ENCODE peak calls at places on chromosomes 6 and 20, in seven cellular contexts. One of them, this sample, is unnamed. For H3K36me3, the result is how much of the 10 kb centered on the place peaks cover.

GRCh38 chr6:110325197-110325596 is 33.0 kb downstream of the METTL24 start:
- DNase-seq in CD8-positive, alpha-beta memory T cell: no peak
- DNase-seq in transverse colon: peak
- DNase-seq in gastrocnemius medialis: no peak
- DNase-seq in thoracic aorta: no peak
- DNase-seq in psoas muscle: no peak
- DNase-seq in hepatocyte: peak
- DNase-seq in this sample: no peak

GRCh38 chr6:36285187-36285612 is 15.3 kb downstream of the PNPLA1 start:
- DNase-seq in CD8-positive, alpha-beta memory T cell: no peak
- DNase-seq in transverse colon: no peak
- DNase-seq in gastrocnemius medialis: no peak
- DNase-seq in thoracic aorta: no peak
- DNase-seq in psoas muscle: no peak
- DNase-seq in hepatocyte: no peak
- DNase-seq in this sample: no peak

GRCh38 chr20:16256981-16257380 is 316.3 kb downstream of the KIF16B start:
- DNase-seq in CD8-positive, alpha-beta memory T cell: no peak
- DNase-seq in transverse colon: no peak
- DNase-seq in gastrocnemius medialis: no peak
- DNase-seq in thoracic aorta: no peak
- DNase-seq in psoas muscle: no peak
- DNase-seq in hepatocyte: no peak
- DNase-seq in this sample: no peak

GRCh38 chr6:71420693-71421328 is 132.2 kb downstream of the OGFRL1 start:
- DNase-seq in CD8-positive, alpha-beta memory T cell: no peak
- DNase-seq in transverse colon: peak
- DNase-seq in gastrocnemius medialis: peak
- DNase-seq in thoracic aorta: peak
- DNase-seq in psoas muscle: peak
- DNase-seq in hepatocyte: peak
- DNase-seq in this sample: peak

GRCh38 chr20:63828124-63828523 is 2.9 kb downstream of the ZBTB46 start:
- DNase-seq in CD8-positive, alpha-beta memory T cell: no peak
- DNase-seq in transverse colon: no peak
- DNase-seq in gastrocnemius medialis: no peak
- DNase-seq in thoracic aorta: no peak
- DNase-seq in psoas muscle: no peak
- DNase-seq in hepatocyte: no peak
- DNase-seq in this sample: no peak

GRCh38 chr6:31180500-31180899 is 10.0 kb upstream of the POU5F1 start:
- DNase-seq in CD8-positive, alpha-beta memory T cell: peak
- DNase-seq in transverse colon: no peak
- DNase-seq in gastrocnemius medialis: peak
- DNase-seq in thoracic aorta: no peak
- DNase-seq in psoas muscle: peak
- DNase-seq in hepatocyte: no peak
- DNase-seq in this sample: peak

GRCh38 chr6:107665386-107665785 is 158.7 kb downstream of the SCML4 start:
- DNase-seq in CD8-positive, alpha-beta memory T cell: no peak
- DNase-seq in transverse colon: no peak
- DNase-seq in gastrocnemius medialis: no peak
- DNase-seq in thoracic aorta: no peak
- DNase-seq in psoas muscle: no peak
- DNase-seq in hepatocyte: no peak
- DNase-seq in this sample: no peak

GRCh38 chr6:94289131-94289530 is 869.8 kb upstream of the EPHA7 start:
- DNase-seq in CD8-positive, alpha-beta memory T cell: no peak
- DNase-seq in transverse colon: no peak
- DNase-seq in gastrocnemius medialis: no peak
- DNase-seq in thoracic aorta: no peak
- DNase-seq in psoas muscle: no peak
- DNase-seq in hepatocyte: no peak
- DNase-seq in this sample: no peak

GRCh38 chr6:97394160-97394748 is 111.2 kb upstream of the MMS22L start:
- DNase-seq in CD8-positive, alpha-beta memory T cell: peak
- DNase-seq in transverse colon: peak
- DNase-seq in gastrocnemius medialis: peak
- DNase-seq in thoracic aorta: no peak
- DNase-seq in psoas muscle: no peak
- DNase-seq in hepatocyte: peak
- DNase-seq in this sample: no peak

GRCh38 chr6:164178933-164179332 is 764.4 kb downstream of the QKI start:
- DNase-seq in CD8-positive, alpha-beta memory T cell: no peak
- DNase-seq in transverse colon: no peak
- DNase-seq in gastrocnemius medialis: no peak
- DNase-seq in thoracic aorta: no peak
- DNase-seq in psoas muscle: no peak
- DNase-seq in hepatocyte: no peak
- DNase-seq in this sample: no peak

GRCh38 chr6:36825996-36826395 is 13.2 kb downstream of the CPNE5 start:
- DNase-seq in CD8-positive, alpha-beta memory T cell: no peak
- DNase-seq in transverse colon: no peak
- DNase-seq in gastrocnemius medialis: no peak
- DNase-seq in thoracic aorta: no peak
- DNase-seq in psoas muscle: no peak
- DNase-seq in hepatocyte: no peak
- DNase-seq in this sample: no peak

GRCh38 chr20:14865169-14865568 is 527.8 kb upstream of the FLRT3 start:
- DNase-seq in CD8-positive, alpha-beta memory T cell: no peak
- DNase-seq in transverse colon: no peak
- DNase-seq in gastrocnemius medialis: no peak
- DNase-seq in thoracic aorta: no peak
- DNase-seq in psoas muscle: no peak
- DNase-seq in hepatocyte: no peak
- DNase-seq in this sample: no peak

GRCh38 chr6:69881322-69882151 is 15.2 kb downstream of the COL19A1 start:
- DNase-seq in CD8-positive, alpha-beta memory T cell: no peak
- DNase-seq in transverse colon: no peak
- DNase-seq in gastrocnemius medialis: no peak
- DNase-seq in thoracic aorta: no peak
- DNase-seq in psoas muscle: no peak
- DNase-seq in hepatocyte: no peak
- DNase-seq in this sample: no peak
- H3K27ac ChIP-seq in CD8-positive, alpha-beta memory T cell: no peak
- H3K27ac ChIP-seq in transverse colon: no peak
- H3K27ac ChIP-seq in gastrocnemius medialis: no peak
- H3K27ac ChIP-seq in thoracic aorta: no peak
- H3K27ac ChIP-seq in psoas muscle: no peak
- H3K27ac ChIP-seq in hepatocyte: no peak
- H3K27ac ChIP-seq in this sample: no peak

GRCh38 chr20:58869662-58870227 is 17.2 kb downstream of the GNAS start:
- DNase-seq in CD8-positive, alpha-beta memory T cell: no peak
- DNase-seq in transverse colon: no peak
- DNase-seq in gastrocnemius medialis: no peak
- DNase-seq in thoracic aorta: no peak
- DNase-seq in psoas muscle: no peak
- DNase-seq in hepatocyte: no peak
- DNase-seq in this sample: no peak
- H3K4me3 ChIP-seq in CD8-positive, alpha-beta memory T cell: no peak
- H3K4me3 ChIP-seq in transverse colon: no peak
- H3K4me3 ChIP-seq in gastrocnemius medialis: no peak
- H3K4me3 ChIP-seq in thoracic aorta: no peak
- H3K4me3 ChIP-seq in psoas muscle: no peak
- H3K4me3 ChIP-seq in hepatocyte: no peak
- H3K4me3 ChIP-seq in this sample: no peak

GRCh38 chr6:112188906-112189305 is 65.5 kb downstream of the LAMA4 start:
- DNase-seq in CD8-positive, alpha-beta memory T cell: no peak
- DNase-seq in transverse colon: no peak
- DNase-seq in gastrocnemius medialis: no peak
- DNase-seq in thoracic aorta: no peak
- DNase-seq in psoas muscle: no peak
- DNase-seq in hepatocyte: no peak
- DNase-seq in this sample: no peak
- H3K36me3 ChIP-seq in CD8-positive, alpha-beta memory T cell: under half
- H3K36me3 ChIP-seq in transverse colon: under half
- H3K36me3 ChIP-seq in gastrocnemius medialis: under half
- H3K36me3 ChIP-seq in thoracic aorta: under half
- H3K36me3 ChIP-seq in psoas muscle: under half
- H3K36me3 ChIP-seq in hepatocyte: under half
- H3K36me3 ChIP-seq in this sample: under half

DNA sequence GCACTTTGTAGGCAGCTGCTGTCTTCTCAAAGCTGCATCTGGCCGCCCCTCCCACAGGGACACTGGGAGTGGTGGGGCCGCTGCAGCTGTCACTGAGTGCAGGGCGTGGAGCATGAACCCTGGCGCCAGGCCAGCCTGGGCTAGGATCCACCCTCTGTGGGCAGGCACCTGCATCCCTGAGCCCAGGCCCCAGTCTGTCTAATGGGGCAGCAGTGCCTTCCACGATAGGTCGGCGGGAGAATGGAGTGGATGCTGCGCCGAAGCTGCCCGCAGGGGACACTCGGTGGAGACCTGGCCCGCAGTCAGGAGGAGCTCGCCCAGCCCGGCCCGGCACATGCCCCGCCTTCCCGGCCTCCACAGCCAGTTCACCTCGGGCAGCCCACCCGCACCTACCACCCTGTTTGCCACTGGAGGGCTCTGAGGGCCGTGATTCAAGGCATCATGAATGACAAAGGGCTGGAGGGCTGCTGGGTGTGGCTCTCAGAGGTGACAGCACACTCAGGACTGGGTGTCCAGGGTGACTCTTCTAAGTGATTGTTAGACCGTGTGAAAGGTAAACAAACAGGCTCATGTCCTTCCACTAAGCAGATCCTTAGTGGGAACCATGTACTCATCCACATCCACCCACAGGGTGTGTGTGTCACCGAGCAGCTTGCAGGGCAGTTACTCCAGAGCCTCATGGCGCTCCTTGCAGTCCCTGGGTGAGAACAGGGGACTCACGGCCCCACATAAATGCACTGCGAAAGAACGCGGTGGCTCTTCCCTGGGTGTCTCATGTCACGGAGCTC is 133.9 kb downstream of the AGPAT4 start:
- DNase-seq in CD8-positive, alpha-beta memory T cell: no peak
- DNase-seq in transverse colon: peak
- DNase-seq in gastrocnemius medialis: no peak
- DNase-seq in thoracic aorta: no peak
- DNase-seq in psoas muscle: peak
- DNase-seq in hepatocyte: no peak
- DNase-seq in this sample: no peak
- H3K27ac ChIP-seq in CD8-positive, alpha-beta memory T cell: no peak
- H3K27ac ChIP-seq in transverse colon: no peak
- H3K27ac ChIP-seq in gastrocnemius medialis: no peak
- H3K27ac ChIP-seq in thoracic aorta: no peak
- H3K27ac ChIP-seq in psoas muscle: no peak
- H3K27ac ChIP-seq in hepatocyte: no peak
- H3K27ac ChIP-seq in this sample: no peak

GRCh38 chr20:32019563-32020463 is 9.6 kb downstream of the CCM2L start:
- DNase-seq in CD8-positive, alpha-beta memory T cell: no peak
- DNase-seq in transverse colon: no peak
- DNase-seq in gastrocnemius medialis: no peak
- DNase-seq in thoracic aorta: no peak
- DNase-seq in psoas muscle: no peak
- DNase-seq in hepatocyte: no peak
- DNase-seq in this sample: no peak
- H3K4me3 ChIP-seq in CD8-positive, alpha-beta memory T cell: no peak
- H3K4me3 ChIP-seq in transverse colon: no peak
- H3K4me3 ChIP-seq in gastrocnemius medialis: peak
- H3K4me3 ChIP-seq in thoracic aorta: peak
- H3K4me3 ChIP-seq in psoas muscle: peak
- H3K4me3 ChIP-seq in hepatocyte: peak
- H3K4me3 ChIP-seq in this sample: peak

GRCh38 chr20:38515631-38516030 is 43.0 kb downstream of the RALGAPB start:
- DNase-seq in CD8-positive, alpha-beta memory T cell: no peak
- DNase-seq in transverse colon: no peak
- DNase-seq in gastrocnemius medialis: no peak
- DNase-seq in thoracic aorta: no peak
- DNase-seq in psoas muscle: no peak
- DNase-seq in hepatocyte: no peak
- DNase-seq in this sample: no peak
- H3K36me3 ChIP-seq in CD8-positive, alpha-beta memory T cell: under half
- H3K36me3 ChIP-seq in transverse colon: under half
- H3K36me3 ChIP-seq in gastrocnemius medialis: under half
- H3K36me3 ChIP-seq in thoracic aorta: under half
- H3K36me3 ChIP-seq in psoas muscle: under half
- H3K36me3 ChIP-seq in hepatocyte: under half
- H3K36me3 ChIP-seq in this sample: half or more

This sample was measured in tibial artery.